ENCODE peak calls at places on chromosomes 16 and 17, in five cellular contexts. X, U, Z, W and T are unnamed samples.

GRCh38 chr17:38627957-38628356 is 22.2 kb upstream of the SRCIN1 start:
- DNase-seq in Z (no peak), W (no peak), U (no peak), X (no peak), T (no peak)

GRCh38 chr17:76147211-76148014 is 6.4 kb upstream of the FOXJ1 start:
- DNase-seq in Z (peak; percentile 78), W (peak; percentile 11), U (peak; percentile 38), X (no peak), T (peak; percentile 48)

GRCh38 chr16:1347286-1347855 is 4.3 kb downstream of the TSR3 start:
- DNase-seq in U (no peak), X (no peak), W (no peak), Z (no peak), T (no peak)

GRCh38 chr16:81567987-81568748 is 123.6 kb downstream of the CMIP start:
- DNase-seq in W (peak; percentile 81), Z (peak; percentile 78), X (peak; percentile 90), U (peak; percentile 47), T (peak; percentile 61)

GRCh38 chr16:28183930-28184329 is 27.8 kb downstream of the XPO6 start:
- DNase-seq in W (no peak), X (no peak), U (no peak), Z (no peak), T (no peak)

GRCh38 chr16:19266774-19267173 is 18.8 kb upstream of the CLEC19A start:
- DNase-seq in U (no peak), W (no peak), Z (no peak), X (no peak), T (no peak)

GRCh38 chr16:86885139-86885538 is 306.8 kb downstream of the FOXL1 start:
- DNase-seq in U (no peak), Z (no peak), W (no peak), X (no peak), T (no peak)

GRCh38 chr16:88403794-88404581 is 21.2 kb downstream of the ZNF469 start:
- DNase-seq in Z (peak; percentile 21), U (no peak), X (no peak), W (peak; percentile 55), T (peak; percentile 36)

GRCh38 chr17:19533036-19533717 is 477 bp upstream of the SLC47A1 start:
- DNase-seq in W (no peak), Z (no peak), U (no peak), X (no peak), T (no peak)

GRCh38 chr16:47511882-47512281 is 50.8 kb downstream of the PHKB start:
- DNase-seq in W (no peak), Z (no peak), U (no peak), X (no peak), T (no peak)

GRCh38 chr16:71426069-71426879 is 15.6 kb downstream of the TLE7 start:
- DNase-seq in W (peak; percentile 99), U (peak; percentile 86), Z (no peak), X (peak; percentile 76), T (peak; percentile 90)

GRCh38 chr16:53666816-53667415 is 36.7 kb downstream of the RPGRIP1L start:
- DNase-seq in X (no peak), U (no peak), Z (no peak), W (no peak), T (peak; percentile 49)

GRCh38 chr17:67262420-67262819 is 17.4 kb upstream of the HELZ start:
- DNase-seq in X (no peak), U (peak; percentile 68), W (no peak), Z (no peak), T (no peak)

GRCh38 chr17:8409966-8410881 is 12.6 kb upstream of the RNF222 start:
- DNase-seq in U (peak; percentile 86), X (peak; percentile 49), W (peak; percentile 89), Z (peak; percentile 84), T (peak; percentile 68)

GRCh38 chr17:4704991-4705390 is 1.1 kb upstream of the PELP1 start:
- DNase-seq in Z (no peak), W (no peak), X (no peak), U (no peak), T (no peak)

GRCh38 chr17:82100502-82101298 is 2.7 kb upstream of the FASN start:
- DNase-seq in X (no peak), W (no peak), Z (no peak), U (no peak), T (no peak)

GRCh38 chr16:10261077-10261476 is 78.8 kb upstream of the GRIN2A start:
- DNase-seq in X (no peak), U (no peak), Z (no peak), W (no peak), T (no peak)

GRCh38 chr16:10266809-10267208 is 84.6 kb upstream of the GRIN2A start:
- DNase-seq in Z (no peak), U (no peak), X (no peak), W (no peak), T (no peak)

GRCh38 chr16:10256855-10257641 is 74.8 kb upstream of the GRIN2A start:
- DNase-seq in X (no peak), Z (peak; percentile 8), W (peak; percentile 27), U (peak; percentile 0), T (peak; percentile 3)

GRCh38 chr16:10265770-10266615 is 83.8 kb upstream of the GRIN2A start:
- DNase-seq in U (no peak), W (no peak), Z (no peak), X (no peak), T (no peak)

DNA sequence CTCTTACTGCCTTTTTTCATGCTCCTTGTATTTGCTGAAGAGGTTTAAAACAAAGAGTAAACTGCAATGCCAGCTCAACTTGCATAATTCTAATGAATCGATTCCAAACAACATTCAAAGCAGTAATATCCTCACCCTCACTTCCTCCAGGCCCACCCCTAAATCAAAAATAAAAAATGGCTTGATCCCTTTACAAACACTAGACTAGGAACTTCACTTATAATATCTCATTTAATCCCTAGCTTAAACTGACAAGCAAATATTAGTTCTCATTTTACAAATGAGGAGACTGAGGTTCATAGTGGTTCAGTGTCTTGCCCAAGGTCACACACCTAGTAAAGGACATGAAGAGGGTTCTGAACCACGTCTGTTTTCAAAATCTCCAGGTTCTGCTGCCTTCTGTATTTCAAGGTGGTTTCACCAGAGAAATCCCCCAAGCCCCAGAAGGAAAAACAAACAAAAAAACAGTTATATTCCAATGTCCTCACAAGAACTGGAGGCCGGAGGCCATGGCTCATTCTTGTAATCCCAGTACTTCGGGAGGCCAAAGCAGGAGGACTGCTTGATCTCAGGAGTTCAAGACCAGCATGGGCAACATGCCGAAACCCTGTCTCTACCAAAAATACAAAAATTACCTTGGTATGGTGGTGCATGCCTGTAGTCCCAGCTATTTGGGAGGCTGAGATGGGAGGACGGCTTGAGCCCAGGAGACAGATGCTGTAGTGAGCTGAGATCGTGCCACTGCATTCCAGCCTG is 80.3 kb upstream of the GRIN2A start:
- DNase-seq in X (no peak), W (no peak), Z (no peak), U (no peak), T (no peak)
- H3K4me2 ChIP-seq in X (no peak overlapping the region), W (no peak overlapping the region), Z (no peak overlapping the region), U (no peak overlapping the region), T (no peak overlapping the region)

DNA sequence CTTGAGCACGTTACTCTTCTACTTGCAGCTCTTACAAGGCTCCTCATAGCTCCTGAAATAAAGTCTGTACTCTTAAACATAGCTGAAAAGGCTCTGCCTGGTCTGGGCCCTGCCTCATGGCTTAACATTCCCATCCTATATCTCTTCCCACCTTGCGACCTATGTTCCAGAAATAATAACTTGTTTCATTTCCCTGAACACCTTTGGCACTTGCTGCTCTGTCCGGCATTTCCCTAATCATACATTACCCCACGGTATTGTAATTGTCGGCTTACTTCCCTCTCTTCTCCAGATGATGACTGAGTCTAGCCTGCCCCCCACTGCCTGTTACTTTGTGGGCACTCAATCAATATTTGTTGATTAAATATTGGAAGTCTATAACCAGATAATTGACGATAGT is 23.2 kb upstream of the SUPT4H1 start:
- DNase-seq in U (no peak), X (no peak), W (no peak), Z (no peak), T (no peak)
- H3K27ac ChIP-seq in U (no peak overlapping the region), X (no peak overlapping the region), W (no peak overlapping the region), Z (no peak overlapping the region), T (no peak overlapping the region)

DNA sequence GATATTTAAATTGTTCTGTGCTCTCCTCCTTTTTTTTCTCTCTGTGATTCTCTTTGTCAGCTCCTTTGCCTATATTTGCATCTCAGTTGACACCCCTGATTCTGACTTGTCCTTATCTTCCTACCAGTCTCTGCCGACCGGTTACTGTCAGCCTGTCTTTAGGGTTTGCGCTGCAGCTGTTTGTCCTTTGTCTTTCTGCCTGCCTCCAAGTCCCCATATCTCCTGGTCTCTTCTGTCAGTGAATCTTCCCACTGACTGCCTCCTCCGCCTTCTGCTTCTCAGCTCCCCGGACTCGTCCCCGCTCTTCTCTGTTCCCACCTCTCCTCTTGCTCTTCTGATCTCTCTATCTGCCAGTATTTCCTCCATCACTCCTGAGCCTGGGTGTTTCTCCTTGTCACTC is 5.2 kb downstream of the TLCD2 start:
- DNase-seq in X (no peak), Z (no peak), W (no peak), U (no peak), T (no peak)
- H3K4me2 ChIP-seq in X (no peak overlapping the region), Z (no peak overlapping the region), W (no peak overlapping the region), U (no peak overlapping the region), T (no peak overlapping the region)

DNA sequence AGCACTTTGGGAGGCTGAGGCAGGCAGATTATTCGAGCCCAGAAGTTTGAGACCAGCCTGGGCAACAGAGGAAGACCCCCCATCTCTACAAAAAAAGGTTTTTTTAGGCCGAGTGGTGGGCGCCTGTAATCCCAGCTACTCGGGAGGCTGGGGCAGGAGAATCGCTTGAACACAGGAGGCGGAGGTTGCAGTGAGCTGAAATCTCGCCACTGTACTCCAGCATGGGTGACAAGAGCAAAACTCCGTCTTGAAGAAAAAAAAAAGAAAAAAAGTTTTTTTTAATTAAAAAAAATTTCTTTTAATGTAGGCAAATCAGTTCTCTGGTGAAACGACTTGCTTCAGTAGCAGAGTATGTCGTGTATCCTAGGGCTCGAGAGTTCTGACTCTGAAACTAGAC is 10.9 kb downstream of the HSD3B7 start:
- DNase-seq in Z (no peak), W (no peak), X (no peak), U (no peak), T (no peak)
- H3K27ac ChIP-seq in Z (peak overlapping the region; percentile 74), W (peak overlapping the region; percentile 31), X (no peak overlapping the region), U (no peak overlapping the region), T (peak overlapping the region; percentile 86)

DNA sequence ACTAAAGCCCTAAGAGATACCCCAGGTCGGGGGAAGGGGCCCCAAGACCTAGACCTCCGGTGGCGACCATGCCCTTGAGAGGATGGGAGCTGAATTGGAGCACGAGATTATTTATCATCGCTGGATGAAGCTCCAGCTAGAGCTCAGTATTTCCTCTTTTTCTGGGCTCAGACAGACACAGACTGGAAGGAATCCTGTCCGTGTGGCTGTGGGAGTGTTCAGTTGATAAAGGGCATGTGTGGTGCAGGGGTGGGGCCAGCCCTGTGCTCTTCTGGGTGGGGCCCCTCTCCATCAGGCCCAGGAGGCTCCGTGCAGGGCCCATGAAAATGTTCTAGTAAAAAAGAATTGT is 6.3 kb upstream of the CBX4 start:
- DNase-seq in U (no peak), X (no peak), W (no peak), Z (no peak), T (no peak)
- H3K4me2 ChIP-seq in U (no peak overlapping the region), X (no peak overlapping the region), W (no peak overlapping the region), Z (no peak overlapping the region), T (no peak overlapping the region)

GRCh38 chr16:67179421-67180080 is 4.2 kb downstream of the MATCAP1 start:
- DNase-seq in X (no peak), U (no peak), W (no peak), Z (no peak), T (no peak)
- H3K27ac ChIP-seq in X (no peak overlapping the region), U (no peak overlapping the region), W (no peak overlapping the region), Z (no peak overlapping the region), T (no peak overlapping the region)